ENCODE peak calls at places on chromosomes 7 and 10, in eight cellular contexts. N is RPMI7951, F is mucosa of descending colon, Q is sigmoid colon, H is NCI-H774, B is bronchial epithelial cell, W is natural killer cell, C is T1000. K is an unnamed sample.

GRCh38 chr7:41114166-41114565 is 588.7 kb downstream of the INHBA start:
- DNase-seq in W (no peak), Q (no peak), C (no peak), F (no peak), H (no peak), B (peak; percentile 76), N (no peak), K (no peak)

GRCh38 chr7:99864041-99864440 is 12.8 kb downstream of the OR2AE1 start:
- DNase-seq in F (no peak), H (no peak), B (no peak), Q (no peak), W (no peak), C (no peak), N (no peak), K (no peak)

GRCh38 chr10:47333532-47333931 is 11.3 kb downstream of the GDF2 start:
- DNase-seq in F (no peak), W (no peak), N (no peak), Q (no peak), H (no peak), B (no peak), C (no peak), K (no peak)

GRCh38 chr10:59383908-59384307 is 21.6 kb upstream of the FAM13C start:
- DNase-seq in N (no peak), W (no peak), C (no peak), B (no peak), H (no peak), Q (no peak), F (no peak), K (no peak)

GRCh38 chr10:108801220-108801619 is 1122.1 kb downstream of the XPNPEP1 start:
- DNase-seq in Q (no peak), N (no peak), F (no peak), H (no peak), C (no peak), W (no peak), B (peak; percentile 67), K (no peak)

GRCh38 chr7:110442386-110442837 is 648.5 kb upstream of the LRRN3 start:
- DNase-seq in B (peak; percentile 67), W (no peak), N (no peak), H (peak; percentile 10), Q (no peak), F (peak; percentile 29), C (no peak), K (peak; percentile 66)

GRCh38 chr10:69439350-69439739 is 11.9 kb upstream of the TSPAN15 start:
- DNase-seq in Q (peak; percentile 85), C (peak; percentile 20), W (no peak), F (peak; percentile 77), B (peak; percentile 57), H (no peak), N (peak; percentile 87), K (no peak)

GRCh38 chr7:147911224-147911623 is 679.3 kb upstream of the C7orf33 start:
- DNase-seq in Q (no peak), W (no peak), H (no peak), C (no peak), F (no peak), B (no peak), N (no peak), K (no peak)

GRCh38 chr7:29087840-29088169 is 58.5 kb downstream of the CPVL start:
- DNase-seq in F (no peak), Q (no peak), N (peak; percentile 53), H (no peak), B (no peak), W (no peak), C (no peak), K (no peak)